ENCODE peak calls at places on chromosomes 1 and 21, in eight cellular contexts. One of them, this sample, is unnamed.

GRCh38 chr1:208324005-208324404 is 79.8 kb upstream of the PLXNA2 start:
- DNase-seq in stimulated activated CD4-positive, alpha-beta T cell treated with anti-CD3 and anti-CD28 coated beads, Interleukin-1b, Interleukin-23, amount 100 ng/mL, for 24 hours: no peak
- DNase-seq in NCI-H748 treated with DMSO at 0.1 percent for 48 hours: no peak
- DNase-seq in AG04449: no peak
- DNase-seq in naive thymus-derived CD4-positive, alpha-beta T cell: no peak
- DNase-seq in GM04504: no peak
- DNase-seq in stimulated activated effector memory CD8-positive, alpha-beta T cell treated with anti-CD3 and anti-CD28 coated beads, Interleukin-12 subunit alpha, Interleukin-12 subunit beta, amount 100 ng/mL, for 72 hours: no peak
- DNase-seq in stimulated activated CD8-positive, alpha-beta memory T cell treated with anti-CD3 and anti-CD28 coated beads, Interleukin-2, amount 100 ng/mL, for 48 hours: no peak
- DNase-seq in this sample: no peak

GRCh38 chr1:199273837-199274379 is 635.1 kb downstream of the PTPRC start:
- DNase-seq in NCI-H748 treated with DMSO at 0.1 percent for 48 hours: no peak
- DNase-seq in stimulated activated CD4-positive, alpha-beta T cell treated with anti-CD3 and anti-CD28 coated beads, Interleukin-1b, Interleukin-23, amount 100 ng/mL, for 24 hours: no peak
- DNase-seq in stimulated activated effector memory CD8-positive, alpha-beta T cell treated with anti-CD3 and anti-CD28 coated beads, Interleukin-12 subunit alpha, Interleukin-12 subunit beta, amount 100 ng/mL, for 72 hours: no peak
- DNase-seq in stimulated activated CD8-positive, alpha-beta memory T cell treated with anti-CD3 and anti-CD28 coated beads, Interleukin-2, amount 100 ng/mL, for 48 hours: no peak
- DNase-seq in naive thymus-derived CD4-positive, alpha-beta T cell: no peak
- DNase-seq in AG04449: no peak
- DNase-seq in GM04504: no peak
- DNase-seq in this sample: no peak

GRCh38 chr1:159122005-159122621 is 45.5 kb upstream of the AIM2 start:
- DNase-seq in stimulated activated CD4-positive, alpha-beta T cell treated with anti-CD3 and anti-CD28 coated beads, Interleukin-1b, Interleukin-23, amount 100 ng/mL, for 24 hours: no peak
- DNase-seq in stimulated activated CD8-positive, alpha-beta memory T cell treated with anti-CD3 and anti-CD28 coated beads, Interleukin-2, amount 100 ng/mL, for 48 hours: no peak
- DNase-seq in NCI-H748 treated with DMSO at 0.1 percent for 48 hours: no peak
- DNase-seq in AG04449: no peak
- DNase-seq in naive thymus-derived CD4-positive, alpha-beta T cell: no peak
- DNase-seq in GM04504: peak
- DNase-seq in stimulated activated effector memory CD8-positive, alpha-beta T cell treated with anti-CD3 and anti-CD28 coated beads, Interleukin-12 subunit alpha, Interleukin-12 subunit beta, amount 100 ng/mL, for 72 hours: peak
- DNase-seq in this sample: no peak

GRCh38 chr1:223195281-223195680 is 52.2 kb upstream of the TLR5 start:
- DNase-seq in naive thymus-derived CD4-positive, alpha-beta T cell: no peak
- DNase-seq in GM04504: no peak
- DNase-seq in stimulated activated CD4-positive, alpha-beta T cell treated with anti-CD3 and anti-CD28 coated beads, Interleukin-1b, Interleukin-23, amount 100 ng/mL, for 24 hours: no peak
- DNase-seq in stimulated activated effector memory CD8-positive, alpha-beta T cell treated with anti-CD3 and anti-CD28 coated beads, Interleukin-12 subunit alpha, Interleukin-12 subunit beta, amount 100 ng/mL, for 72 hours: no peak
- DNase-seq in AG04449: no peak
- DNase-seq in stimulated activated CD8-positive, alpha-beta memory T cell treated with anti-CD3 and anti-CD28 coated beads, Interleukin-2, amount 100 ng/mL, for 48 hours: no peak
- DNase-seq in NCI-H748 treated with DMSO at 0.1 percent for 48 hours: no peak
- DNase-seq in this sample: no peak

GRCh38 chr1:2948751-2949680 is 72.3 kb upstream of the ACTRT2 start:
- DNase-seq in stimulated activated effector memory CD8-positive, alpha-beta T cell treated with anti-CD3 and anti-CD28 coated beads, Interleukin-12 subunit alpha, Interleukin-12 subunit beta, amount 100 ng/mL, for 72 hours: no peak
- DNase-seq in AG04449: no peak
- DNase-seq in stimulated activated CD4-positive, alpha-beta T cell treated with anti-CD3 and anti-CD28 coated beads, Interleukin-1b, Interleukin-23, amount 100 ng/mL, for 24 hours: no peak
- DNase-seq in stimulated activated CD8-positive, alpha-beta memory T cell treated with anti-CD3 and anti-CD28 coated beads, Interleukin-2, amount 100 ng/mL, for 48 hours: no peak
- DNase-seq in NCI-H748 treated with DMSO at 0.1 percent for 48 hours: no peak
- DNase-seq in naive thymus-derived CD4-positive, alpha-beta T cell: no peak
- DNase-seq in GM04504: no peak
- DNase-seq in this sample: no peak

GRCh38 chr21:30839304-30839703 is 9.7 kb upstream of the KRTAP7-1 start:
- DNase-seq in AG04449: no peak
- DNase-seq in stimulated activated CD4-positive, alpha-beta T cell treated with anti-CD3 and anti-CD28 coated beads, Interleukin-1b, Interleukin-23, amount 100 ng/mL, for 24 hours: peak
- DNase-seq in naive thymus-derived CD4-positive, alpha-beta T cell: no peak
- DNase-seq in NCI-H748 treated with DMSO at 0.1 percent for 48 hours: no peak
- DNase-seq in GM04504: no peak
- DNase-seq in stimulated activated effector memory CD8-positive, alpha-beta T cell treated with anti-CD3 and anti-CD28 coated beads, Interleukin-12 subunit alpha, Interleukin-12 subunit beta, amount 100 ng/mL, for 72 hours: no peak
- DNase-seq in stimulated activated CD8-positive, alpha-beta memory T cell treated with anti-CD3 and anti-CD28 coated beads, Interleukin-2, amount 100 ng/mL, for 48 hours: peak
- DNase-seq in this sample: peak

GRCh38 chr1:15882665-15883064 is 35.2 kb downstream of the SPEN start:
- DNase-seq in GM04504: no peak
- DNase-seq in stimulated activated CD4-positive, alpha-beta T cell treated with anti-CD3 and anti-CD28 coated beads, Interleukin-1b, Interleukin-23, amount 100 ng/mL, for 24 hours: no peak
- DNase-seq in naive thymus-derived CD4-positive, alpha-beta T cell: no peak
- DNase-seq in AG04449: no peak
- DNase-seq in stimulated activated effector memory CD8-positive, alpha-beta T cell treated with anti-CD3 and anti-CD28 coated beads, Interleukin-12 subunit alpha, Interleukin-12 subunit beta, amount 100 ng/mL, for 72 hours: peak
- DNase-seq in stimulated activated CD8-positive, alpha-beta memory T cell treated with anti-CD3 and anti-CD28 coated beads, Interleukin-2, amount 100 ng/mL, for 48 hours: no peak
- DNase-seq in NCI-H748 treated with DMSO at 0.1 percent for 48 hours: no peak
- DNase-seq in this sample: no peak

GRCh38 chr1:227805606-227806197 is 9.8 kb upstream of the PRSS38 start:
- DNase-seq in naive thymus-derived CD4-positive, alpha-beta T cell: no peak
- DNase-seq in stimulated activated CD4-positive, alpha-beta T cell treated with anti-CD3 and anti-CD28 coated beads, Interleukin-1b, Interleukin-23, amount 100 ng/mL, for 24 hours: no peak
- DNase-seq in AG04449: peak
- DNase-seq in NCI-H748 treated with DMSO at 0.1 percent for 48 hours: no peak
- DNase-seq in GM04504: peak
- DNase-seq in stimulated activated CD8-positive, alpha-beta memory T cell treated with anti-CD3 and anti-CD28 coated beads, Interleukin-2, amount 100 ng/mL, for 48 hours: no peak
- DNase-seq in stimulated activated effector memory CD8-positive, alpha-beta T cell treated with anti-CD3 and anti-CD28 coated beads, Interleukin-12 subunit alpha, Interleukin-12 subunit beta, amount 100 ng/mL, for 72 hours: no peak
- DNase-seq in this sample: no peak

GRCh38 chr1:84668185-84668584 is 22.1 kb downstream of the SSX2IP start:
- DNase-seq in GM04504: no peak
- DNase-seq in AG04449: no peak
- DNase-seq in stimulated activated CD8-positive, alpha-beta memory T cell treated with anti-CD3 and anti-CD28 coated beads, Interleukin-2, amount 100 ng/mL, for 48 hours: no peak
- DNase-seq in stimulated activated effector memory CD8-positive, alpha-beta T cell treated with anti-CD3 and anti-CD28 coated beads, Interleukin-12 subunit alpha, Interleukin-12 subunit beta, amount 100 ng/mL, for 72 hours: no peak
- DNase-seq in naive thymus-derived CD4-positive, alpha-beta T cell: peak
- DNase-seq in NCI-H748 treated with DMSO at 0.1 percent for 48 hours: no peak
- DNase-seq in stimulated activated CD4-positive, alpha-beta T cell treated with anti-CD3 and anti-CD28 coated beads, Interleukin-1b, Interleukin-23, amount 100 ng/mL, for 24 hours: no peak
- DNase-seq in this sample: no peak

GRCh38 chr1:13893456-13893855 is 193.5 kb downstream of the PRDM2 start:
- DNase-seq in stimulated activated CD4-positive, alpha-beta T cell treated with anti-CD3 and anti-CD28 coated beads, Interleukin-1b, Interleukin-23, amount 100 ng/mL, for 24 hours: no peak
- DNase-seq in naive thymus-derived CD4-positive, alpha-beta T cell: no peak
- DNase-seq in GM04504: no peak
- DNase-seq in AG04449: no peak
- DNase-seq in stimulated activated CD8-positive, alpha-beta memory T cell treated with anti-CD3 and anti-CD28 coated beads, Interleukin-2, amount 100 ng/mL, for 48 hours: no peak
- DNase-seq in NCI-H748 treated with DMSO at 0.1 percent for 48 hours: no peak
- DNase-seq in stimulated activated effector memory CD8-positive, alpha-beta T cell treated with anti-CD3 and anti-CD28 coated beads, Interleukin-12 subunit alpha, Interleukin-12 subunit beta, amount 100 ng/mL, for 72 hours: no peak
- DNase-seq in this sample: no peak

GRCh38 chr1:247387500-247387899 is 28.5 kb upstream of the NLRP3 start:
- DNase-seq in NCI-H748 treated with DMSO at 0.1 percent for 48 hours: no peak
- DNase-seq in naive thymus-derived CD4-positive, alpha-beta T cell: no peak
- DNase-seq in stimulated activated CD4-positive, alpha-beta T cell treated with anti-CD3 and anti-CD28 coated beads, Interleukin-1b, Interleukin-23, amount 100 ng/mL, for 24 hours: no peak
- DNase-seq in AG04449: no peak
- DNase-seq in GM04504: no peak
- DNase-seq in stimulated activated effector memory CD8-positive, alpha-beta T cell treated with anti-CD3 and anti-CD28 coated beads, Interleukin-12 subunit alpha, Interleukin-12 subunit beta, amount 100 ng/mL, for 72 hours: no peak
- DNase-seq in stimulated activated CD8-positive, alpha-beta memory T cell treated with anti-CD3 and anti-CD28 coated beads, Interleukin-2, amount 100 ng/mL, for 48 hours: no peak
- DNase-seq in this sample: no peak

GRCh38 chr1:30872033-30872947 is 36.3 kb downstream of the SDC3 start:
- DNase-seq in naive thymus-derived CD4-positive, alpha-beta T cell: no peak
- DNase-seq in stimulated activated CD4-positive, alpha-beta T cell treated with anti-CD3 and anti-CD28 coated beads, Interleukin-1b, Interleukin-23, amount 100 ng/mL, for 24 hours: no peak
- DNase-seq in AG04449: no peak
- DNase-seq in NCI-H748 treated with DMSO at 0.1 percent for 48 hours: no peak
- DNase-seq in stimulated activated CD8-positive, alpha-beta memory T cell treated with anti-CD3 and anti-CD28 coated beads, Interleukin-2, amount 100 ng/mL, for 48 hours: no peak
- DNase-seq in GM04504: no peak
- DNase-seq in stimulated activated effector memory CD8-positive, alpha-beta T cell treated with anti-CD3 and anti-CD28 coated beads, Interleukin-12 subunit alpha, Interleukin-12 subunit beta, amount 100 ng/mL, for 72 hours: no peak
- DNase-seq in this sample: no peak

This sample was measured in endothelial cell.